ENCODE peak calls at places on chromosomes 4 and X, in four cellular contexts. W, J, S and N are unnamed samples.

GRCh38 chr4:7815981-7816380 is 123.7 kb downstream of the AFAP1 start:
- DNase-seq in W (no peak), S (no peak), J (no peak), N (no peak)

GRCh38 chrX:150635952-150636351 is 57.2 kb upstream of the MTMR1 start:
- DNase-seq in J (peak; percentile 37), W (peak; percentile 89), S (peak; percentile 34), N (no peak)

GRCh38 chr4:100876546-100876945 is 358.7 kb upstream of the EMCN start:
- DNase-seq in S (no peak), J (no peak), W (peak; percentile 69), N (no peak)

GRCh38 chr4:169615467-169616106 is 3.2 kb upstream of the NEK1 start:
- DNase-seq in J (no peak), W (peak; percentile 69), S (no peak), N (no peak)

GRCh38 chrX:39513836-39514235 is 583.9 kb downstream of the BCOR start:
- DNase-seq in W (no peak), S (peak; percentile 18), J (peak; percentile 13), N (no peak)

GRCh38 chrX:129039176-129039575 is 484.1 kb downstream of the SMARCA1 start:
- DNase-seq in J (no peak), S (no peak), W (no peak), N (no peak)

GRCh38 chr4:8163436-8164193 is 5.0 kb upstream of the ABLIM2 start:
- DNase-seq in W (no peak), S (no peak), J (no peak), N (no peak)

GRCh38 chr4:52868138-52868537 is 6.0 kb downstream of the RASL11B start:
- DNase-seq in W (no peak), S (no peak), J (no peak), N (no peak)

GRCh38 chr4:150133605-150134004 is 55.4 kb downstream of the DCLK2 start:
- DNase-seq in J (no peak), S (no peak), W (no peak), N (no peak)

GRCh38 chrX:46912673-46913491 is 661 bp downstream of the JADE3 start:
- DNase-seq in W (no peak), J (peak; percentile 55), S (peak; percentile 68), N (no peak)

GRCh38 chr4:1883583-1883982 is 12.4 kb downstream of the NSD2 start:
- DNase-seq in J (peak; percentile 17), S (no peak), W (no peak), N (no peak)

GRCh38 chrX:53001958-53002357 is 43.6 kb upstream of the FAM156A start:
- DNase-seq in J (no peak), S (no peak), W (no peak), N (no peak)

GRCh38 chr4:34309356-34309900 is 1934.9 kb downstream of the ARAP2 start:
- DNase-seq in S (no peak), J (peak; percentile 4), W (no peak), N (no peak)

GRCh38 chr4:114087596-114088230 is 108.3 kb upstream of the ARSJ start:
- DNase-seq in J (peak; percentile 67), W (no peak), S (no peak), N (no peak)

GRCh38 chr4:145179201-145179860 is 1.1 kb downstream of the OTUD4 start:
- DNase-seq in J (peak; percentile 63), S (peak; percentile 54), W (peak; percentile 48), N (no peak)

GRCh38 chr4:186651624-186652023 is 72.0 kb downstream of the FAT1 start:
- DNase-seq in S (peak; percentile 59), J (peak; percentile 29), W (no peak), N (peak; percentile 94)

GRCh38 chr4:148004228-148004813 is 272.4 kb downstream of the ARHGAP10 start:
- DNase-seq in J (peak; percentile 47), W (no peak), S (no peak), N (no peak)

GRCh38 chr4:89469930-89470375 is 162.4 kb upstream of the GPRIN3 start:
- DNase-seq in J (peak; percentile 94), W (peak; percentile 91), S (peak; percentile 25), N (peak; percentile 69)

GRCh38 chrX:97685753-97686152 is 802.0 kb downstream of the RPA4 start:
- DNase-seq in J (peak; percentile 59), W (peak; percentile 25), S (peak; percentile 39), N (no peak)

GRCh38 chr4:102439835-102440234 is 61.3 kb upstream of the NFKB1 start:
- DNase-seq in S (peak; percentile 66), J (peak; percentile 85), W (peak; percentile 71), N (no peak)

GRCh38 chr4:2366252-2367192 is 51.9 kb downstream of the ZFYVE28 start:
- DNase-seq in W (no peak), J (no peak), S (no peak), N (no peak)

GRCh38 chr4:128386761-128387599 is 99.4 kb upstream of the PGRMC2 start:
- DNase-seq in S (peak; percentile 90), W (peak; percentile 74), J (peak; percentile 97), N (peak; percentile 98)

GRCh38 chr4:87005690-87006461 is 71.1 kb downstream of the AFF1 start:
- DNase-seq in S (no peak), J (no peak), W (no peak), N (no peak)

GRCh38 chr4:89311433-89311832 is 3.8 kb upstream of the GPRIN3 start:
- DNase-seq in W (no peak), S (no peak), J (no peak), N (no peak)

GRCh38 chr4:73308286-73308685 is 49.7 kb upstream of the ANKRD17 start:
- DNase-seq in W (no peak), S (peak; percentile 20), J (peak; percentile 55), N (no peak)

GRCh38 chr4:73309211-73309610 is 50.6 kb upstream of the ANKRD17 start:
- DNase-seq in S (no peak), J (peak; percentile 37), W (peak; percentile 60), N (no peak)

GRCh38 chr4:73312967-73313366 is 54.4 kb upstream of the ANKRD17 start:
- DNase-seq in S (no peak), J (no peak), W (no peak), N (no peak)

GRCh38 chr4:73315091-73315490 is 56.5 kb upstream of the ANKRD17 start:
- DNase-seq in S (no peak), J (peak; percentile 11), W (peak; percentile 62), N (no peak)

GRCh38 chr4:73311428-73311827 is 52.8 kb upstream of the ANKRD17 start:
- DNase-seq in W (peak; percentile 54), J (peak; percentile 56), S (peak; percentile 34), N (no peak)
- TF ChIP-seq CTCF in W (no peak), J (peak; percentile 32), S (peak; percentile 47), N (peak; percentile 24)

DNA sequence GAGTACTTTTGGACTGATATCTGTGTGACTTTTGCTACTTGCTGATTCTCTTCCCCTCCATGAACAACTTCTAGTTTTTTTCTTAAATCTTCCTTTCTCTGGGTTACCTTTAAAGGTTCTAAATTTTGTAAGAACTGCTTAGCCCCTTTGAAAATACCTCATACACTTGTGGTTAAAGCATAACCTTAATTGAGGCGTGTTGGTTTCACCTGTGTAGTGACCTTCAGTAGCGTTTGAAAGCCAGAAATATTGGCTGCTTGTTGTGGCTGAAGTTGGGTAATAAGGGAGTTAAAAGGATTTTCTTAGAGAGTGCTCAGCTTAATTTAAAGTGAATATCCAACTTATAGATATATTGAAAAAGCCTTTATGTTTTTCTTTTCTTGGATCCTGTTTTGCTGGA is 32.0 kb downstream of the MAGEC1 start:
- DNase-seq in J (no peak), S (no peak), W (no peak), N (no peak)
- H3K4me3 ChIP-seq in J (no peak overlapping the region), S (no peak overlapping the region), W (no peak overlapping the region), N (no peak overlapping the region)

DNA sequence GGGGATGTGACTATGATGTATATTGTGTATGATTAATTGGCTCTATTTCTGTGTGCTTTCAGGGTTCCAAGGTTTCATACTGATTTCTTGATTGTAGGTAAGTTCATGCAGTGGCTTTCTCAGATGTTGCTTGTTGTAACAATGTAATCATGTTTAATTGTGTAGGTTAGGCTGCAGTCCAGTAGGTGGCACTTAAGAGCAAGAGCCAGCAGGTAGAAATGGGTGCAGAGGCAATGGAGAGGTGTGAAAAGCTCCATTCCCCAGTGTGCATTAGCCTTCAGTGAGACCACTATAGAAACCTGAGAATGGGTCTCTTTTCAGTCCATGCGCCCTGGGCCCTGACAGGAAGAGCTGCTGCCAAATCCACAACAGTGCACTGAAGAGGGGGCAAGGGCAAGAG is 28.2 kb downstream of the DCAF12L2 start:
- DNase-seq in W (peak; percentile 0), J (no peak), S (peak; percentile 3), N (no peak)
- TF ChIP-seq CTCF in W (peak; percentile 3), J (no peak), S (no peak), N (peak; percentile 5)

GRCh38 chr4:112063260-112063659 is 82.0 kb upstream of the FAM241A start:
- DNase-seq in W (no peak), S (no peak), J (peak; percentile 7), N (no peak)
- H3K4me3 ChIP-seq in W (no peak overlapping the region), S (no peak overlapping the region), J (no peak overlapping the region), N (no peak overlapping the region)

GRCh38 chr4:76982638-76983579 is 33.4 kb downstream of the SEPTIN11 start:
- DNase-seq in S (no peak), J (peak; percentile 60), W (no peak), N (no peak)

GRCh38 chr4:76984788-76985211 is 35.2 kb downstream of the SEPTIN11 start:
- DNase-seq in J (peak; percentile 99), S (no peak), W (peak; percentile 80), N (peak; percentile 95)

GRCh38 chr4:76987153-76987562 is 37.6 kb downstream of the SEPTIN11 start:
- DNase-seq in W (no peak), J (peak; percentile 97), S (no peak), N (no peak)

GRCh38 chr4:76981649-76982048 is 32.1 kb downstream of the SEPTIN11 start:
- DNase-seq in J (peak; percentile 60), W (no peak), S (no peak), N (peak; percentile 82)

DNA sequence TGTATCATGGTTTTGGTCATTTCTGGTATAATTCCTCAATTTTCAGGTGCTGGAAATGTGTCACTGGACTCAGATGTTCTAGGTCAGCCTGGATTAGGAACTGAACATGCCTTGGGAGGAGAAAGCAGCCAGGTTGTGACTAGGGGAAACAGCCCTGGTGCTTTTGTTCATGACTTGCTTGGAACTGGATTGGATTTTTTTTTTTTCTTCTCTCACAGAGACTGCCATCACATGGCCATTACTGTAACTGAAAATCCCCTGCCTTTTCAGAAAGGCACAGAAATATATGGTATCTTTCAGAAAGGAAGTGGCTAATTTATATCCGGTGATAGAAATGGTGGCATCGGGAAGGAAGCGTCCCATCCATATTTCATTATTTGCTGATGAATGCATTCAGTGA is 34.6 kb downstream of the SEPTIN11 start:
- DNase-seq in J (peak; percentile 71), W (peak; percentile 24), S (no peak), N (no peak)
- TF ChIP-seq CTCF in J (peak; percentile 40), W (peak; percentile 22), S (peak; percentile 20), N (peak; percentile 40)

GRCh38 chr4:55329012-55329411 is 17.0 kb upstream of the SRD5A3 start:
- DNase-seq in S (no peak), W (peak; percentile 75), J (no peak), N (no peak)
- H3K4me3 ChIP-seq in S (no peak overlapping the region), W (no peak overlapping the region), J (no peak overlapping the region), N (no peak overlapping the region)

GRCh38 chrX:9885150-9885549 is 82.0 kb upstream of the CLDN34 start:
- DNase-seq in W (peak; percentile 48), S (peak; percentile 64), J (peak; percentile 77), N (no peak)
- TF ChIP-seq CTCF in W (peak; percentile 83), S (peak; percentile 56), J (peak; percentile 72), N (peak; percentile 79)

DNA sequence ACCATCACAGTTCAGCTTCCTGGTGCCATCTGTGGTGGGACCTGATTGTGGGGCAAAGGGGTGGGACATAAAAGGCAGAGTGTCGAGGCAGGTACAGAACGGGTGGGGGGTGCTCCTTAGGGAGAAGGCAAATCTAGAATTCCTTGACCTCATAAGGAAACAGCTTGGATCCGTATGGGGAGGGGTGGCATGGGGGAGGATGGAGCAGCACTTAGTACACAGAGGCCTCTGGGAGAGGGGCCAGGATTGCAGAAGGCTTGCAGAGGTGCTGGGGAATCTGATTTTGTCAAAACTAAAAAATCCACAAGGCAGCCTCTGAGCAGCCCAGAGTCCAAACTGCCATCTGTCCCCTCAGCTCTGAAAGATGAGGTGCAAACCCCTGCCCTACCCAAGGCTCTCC is 2.3 kb upstream of the EMD start:
- DNase-seq in W (no peak), J (peak; percentile 47), S (no peak), N (no peak)
- H3K4me3 ChIP-seq in W (no peak overlapping the region), J (no peak overlapping the region), S (no peak overlapping the region), N (no peak overlapping the region)